ENCODE peak calls at places on chromosome 22, in four cellular contexts. B is fibroblast of lung, V is cardiac muscle cell, R is brain microvascular endothelial cell. T is an unnamed sample.

GRCh38 chr22:29143848-29144785 is 61.6 kb upstream of the EMID1 start:
- DNase-seq in B (no peak), V (peak; percentile 50), R (no peak), T (no peak)

GRCh38 chr22:22666307-22667091 is 22.1 kb downstream of the GGTLC2 start:
- DNase-seq in B (peak; percentile 43), V (no peak), R (peak; percentile 29), T (no peak)

GRCh38 chr22:37273126-37273845 is 9.0 kb upstream of the CYTH4 start:
- DNase-seq in B (peak; percentile 60), V (no peak), R (peak; percentile 74), T (no peak)

GRCh38 chr22:20244744-20245576 is 23.2 kb downstream of the RTN4R start:
- DNase-seq in B (no peak), V (no peak), R (no peak), T (peak; percentile 59)

GRCh38 chr22:36365020-36365411 is 22.8 kb downstream of the MYH9 start:
- DNase-seq in B (peak; percentile 98), V (no peak), R (peak; percentile 92), T (peak; percentile 61)

GRCh38 chr22:32615874-32616564 is 141.4 kb downstream of the FBXO7 start:
- DNase-seq in B (no peak), V (peak; percentile 64), R (no peak), T (no peak)

GRCh38 chr22:30183861-30184278 is 62.7 kb downstream of the LIF start:
- DNase-seq in B (peak; percentile 11), V (no peak), R (peak; percentile 71), T (no peak)

GRCh38 chr22:26684173-26684572 is 26.8 kb downstream of the MIAT start:
- DNase-seq in B (no peak), V (no peak), R (no peak), T (no peak)

GRCh38 chr22:20741634-20742581 is 32.0 kb upstream of the SERPIND1 start:
- DNase-seq in B (peak; percentile 34), V (peak; percentile 58), R (peak; percentile 11), T (no peak)

GRCh38 chr22:39896313-39896996 is 2.9 kb upstream of the ENTHD1 start:
- DNase-seq in B (no peak), V (no peak), R (no peak), T (no peak)
- TF ChIP-seq CTCF in B (no peak), V (no peak), R (no peak), T (no peak)

GRCh38 chr22:41885116-41885515 is 29.8 kb downstream of the SHISA8 start:
- DNase-seq in B (no peak), V (no peak), R (no peak), T (no peak)
- H3K36me3 ChIP-seq in B (peaks cover 33% of the 10 kb centered on the region), V (peaks cover 93% of the 10 kb centered on the region), R (peaks cover 75% of the 10 kb centered on the region), T (peaks cover 53% of the 10 kb centered on the region)

DNA sequence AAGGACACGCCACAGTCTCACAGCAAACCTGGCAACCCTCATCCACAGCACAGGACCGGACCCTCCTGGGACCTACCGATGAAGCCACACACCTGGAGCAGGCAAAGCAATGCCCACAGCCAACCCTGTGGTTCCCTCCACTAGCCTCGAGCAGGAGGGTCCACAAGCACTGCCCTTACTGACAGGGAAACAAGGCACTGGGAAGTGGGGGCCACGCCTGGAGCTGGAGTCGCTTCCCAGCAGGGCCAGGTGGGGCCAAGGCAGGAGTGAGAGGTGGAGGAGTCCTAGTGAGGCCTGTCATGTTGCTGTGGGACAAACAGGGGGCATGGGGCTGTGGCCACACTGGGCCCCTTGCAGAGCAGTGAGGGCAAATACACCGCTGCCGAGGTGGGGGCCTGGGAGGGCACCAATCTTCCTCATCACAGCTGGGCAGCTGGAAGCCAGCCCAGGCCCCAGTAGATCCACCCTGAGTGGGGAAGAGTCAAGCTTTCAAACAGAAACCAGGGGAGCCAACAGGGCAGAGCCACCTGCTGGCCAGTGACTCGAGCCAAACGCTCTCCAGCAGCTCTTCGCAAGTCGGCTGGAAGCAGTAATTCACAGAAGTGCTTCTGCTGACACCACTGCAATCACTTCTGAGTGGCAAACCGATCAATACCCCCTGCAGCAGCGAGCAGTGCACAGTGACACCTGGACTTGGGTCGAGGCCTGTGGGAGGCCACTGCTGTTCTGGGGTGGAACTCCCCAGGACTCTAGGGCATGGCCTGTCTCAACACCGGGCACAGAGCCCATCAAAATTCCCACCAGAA is 13.7 kb downstream of the SULT4A1 start:
- DNase-seq in B (peak; percentile 71), V (peak; percentile 72), R (no peak), T (no peak)
- TF ChIP-seq CTCF in B (peak; percentile 73), V (peak; percentile 51), R (peak; percentile 66), T (peak; percentile 35)

GRCh38 chr22:46695346-46696224 is 42.5 kb downstream of the CERK start:
- DNase-seq in B (no peak), V (no peak), R (no peak), T (no peak)
- H3K36me3 ChIP-seq in B (peaks cover 26% of the 10 kb centered on the region), V (peaks cover 67% of the 10 kb centered on the region), R (peaks cover 71% of the 10 kb centered on the region), T (peaks cover 43% of the 10 kb centered on the region)

T was measured in GM06990.